ENCODE peak calls at places on chromosomes 13 and 19, in four cellular contexts. One of them, this sample, is unnamed.

GRCh38 chr13:30132623-30133553 is 174.5 kb downstream of the KATNAL1 start:
- DNase-seq in GF-D8: peak; percentile 67
- DNase-seq in NCI-H1092: peak; percentile 86
- DNase-seq in GM03348: peak; percentile 92
- DNase-seq in this sample: peak; percentile 89

GRCh38 chr13:19981685-19982238 is 23.2 kb downstream of the ZMYM2 start:
- DNase-seq in GF-D8: peak; percentile 35
- DNase-seq in NCI-H1092: no peak
- DNase-seq in GM03348: no peak
- DNase-seq in this sample: no peak

GRCh38 chr19:19051478-19052213 is 12.1 kb upstream of the SLC25A42 start:
- DNase-seq in GF-D8: no peak
- DNase-seq in NCI-H1092: no peak
- DNase-seq in GM03348: no peak
- DNase-seq in this sample: no peak

GRCh38 chr19:36222503-36222902 is 7.6 kb downstream of the ZNF146 start:
- DNase-seq in GF-D8: no peak
- DNase-seq in NCI-H1092: no peak
- DNase-seq in GM03348: no peak
- DNase-seq in this sample: no peak

GRCh38 chr13:95496485-95496884 is 56.0 kb upstream of the CLDN10 start:
- DNase-seq in GF-D8: no peak
- DNase-seq in NCI-H1092: no peak
- DNase-seq in GM03348: no peak
- DNase-seq in this sample: no peak

GRCh38 chr13:31663880-31664585 is 75.3 kb upstream of the RXFP2 start:
- DNase-seq in GF-D8: no peak
- DNase-seq in NCI-H1092: no peak
- DNase-seq in GM03348: no peak
- DNase-seq in this sample: no peak

GRCh38 chr13:25659091-25659502 is 287.3 kb downstream of the ATP8A2 start:
- DNase-seq in GF-D8: no peak
- DNase-seq in NCI-H1092: peak; percentile 85
- DNase-seq in GM03348: no peak
- DNase-seq in this sample: peak; percentile 2

GRCh38 chr19:55152017-55152416 is 3.0 kb upstream of the TNNT1 start:
- DNase-seq in GF-D8: peak; percentile 5
- DNase-seq in NCI-H1092: no peak
- DNase-seq in GM03348: no peak
- DNase-seq in this sample: no peak

GRCh38 chr13:104286566-104287290 is 1220.5 kb upstream of the SLC10A2 start:
- DNase-seq in GF-D8: no peak
- DNase-seq in NCI-H1092: peak; percentile 39
- DNase-seq in GM03348: no peak
- DNase-seq in this sample: no peak

GRCh38 chr13:79709526-79709925 is 228.6 kb downstream of the NDFIP2 start:
- DNase-seq in GF-D8: no peak
- DNase-seq in NCI-H1092: no peak
- DNase-seq in GM03348: peak; percentile 17
- DNase-seq in this sample: no peak

GRCh38 chr13:44759222-44759721 is 183.1 kb upstream of the TSC22D1 start:
- DNase-seq in GF-D8: no peak
- DNase-seq in NCI-H1092: no peak
- DNase-seq in GM03348: no peak
- DNase-seq in this sample: peak; percentile 44

GRCh38 chr13:35143123-35143522 is 201.1 kb downstream of the NBEA start:
- DNase-seq in GF-D8: no peak
- DNase-seq in NCI-H1092: no peak
- DNase-seq in GM03348: no peak
- DNase-seq in this sample: no peak

GRCh38 chr13:60754691-60755090 is 357.7 kb downstream of the TDRD3 start:
- DNase-seq in GF-D8: no peak
- DNase-seq in NCI-H1092: no peak
- DNase-seq in GM03348: no peak
- DNase-seq in this sample: no peak

GRCh38 chr19:49528211-49528771 is 488 bp downstream of the RCN3 start:
- DNase-seq in GF-D8: no peak
- DNase-seq in NCI-H1092: no peak
- DNase-seq in GM03348: peak; percentile 86
- DNase-seq in this sample: no peak

GRCh38 chr13:59774511-59774911 is 389.2 kb downstream of the DIAPH3 start:
- DNase-seq in GF-D8: no peak
- DNase-seq in NCI-H1092: no peak
- DNase-seq in GM03348: peak; percentile 41
- DNase-seq in this sample: no peak

GRCh38 chr13:79659161-79659560 is 178.2 kb downstream of the NDFIP2 start:
- DNase-seq in GF-D8: no peak
- DNase-seq in NCI-H1092: no peak
- DNase-seq in GM03348: peak; percentile 5
- DNase-seq in this sample: no peak